ENCODE peak calls at places on chromosome 17, in seven cellular contexts. B, A, Y, V, I, T and J are unnamed samples. For H3K27me3, the result is how much of the 10 kb centered on the place peaks cover.

GRCh38 chr17:46764335-46764708 is 54.2 kb downstream of the WNT3 start:
- DNase-seq in B (no peak), A (no peak), Y (no peak), V (no peak), I (no peak), T (no peak), J (no peak)

GRCh38 chr17:39926588-39927100 is 757 bp downstream of the ORMDL3 start:
- DNase-seq in B (peak), A (peak), Y (peak), V (peak), I (peak), T (no peak), J (no peak)

GRCh38 chr17:74152591-74153455 is 50.7 kb upstream of the RPL38 start:
- DNase-seq in B (no peak), A (no peak), Y (peak), V (no peak), I (peak), T (no peak), J (peak)

GRCh38 chr17:19650826-19651225 is 2.3 kb downstream of the ALDH3A2 start:
- DNase-seq in B (no peak), A (no peak), Y (peak), V (no peak), I (no peak), T (peak), J (no peak)

GRCh38 chr17:80942360-80943345 is 49.0 kb upstream of the CHMP6 start:
- DNase-seq in B (peak), A (no peak), Y (peak), V (peak), I (peak), T (peak), J (peak)

GRCh38 chr17:18033442-18034099 is 5.4 kb downstream of the ATPAF2 start:
- DNase-seq in B (peak), A (peak), Y (peak), V (no peak), I (peak), T (peak), J (no peak)

GRCh38 chr17:1829189-1829578 is 518 bp downstream of the SMYD4 start:
- DNase-seq in B (no peak), A (peak), Y (peak), V (no peak), I (peak), T (no peak), J (no peak)

GRCh38 chr17:7407033-7407432 is 612 bp upstream of the NLGN2 start:
- DNase-seq in B (no peak), A (peak), Y (no peak), V (no peak), I (no peak), T (no peak), J (no peak)

GRCh38 chr17:5933430-5933829 is 136.7 kb upstream of the WSCD1 start:
- DNase-seq in B (no peak), A (no peak), Y (no peak), V (no peak), I (no peak), T (no peak), J (no peak)

GRCh38 chr17:4899341-4900230 is at the start of gene C17orf107:
- DNase-seq in B (peak), A (peak), Y (peak), V (peak), I (peak), T (peak), J (no peak)

GRCh38 chr17:49565948-49566491 is 9.7 kb upstream of the NXPH3 start:
- DNase-seq in B (peak), A (no peak), Y (no peak), V (peak), I (peak), T (no peak), J (peak)

GRCh38 chr17:40791808-40792436 is 7.8 kb downstream of the KRT28 start:
- DNase-seq in B (no peak), A (peak), Y (peak), V (no peak), I (peak), T (peak), J (no peak)

GRCh38 chr17:11097121-11097520 is 143.9 kb upstream of the SHISA6 start:
- DNase-seq in B (no peak), A (peak), Y (no peak), V (no peak), I (no peak), T (no peak), J (no peak)

GRCh38 chr17:32993977-32994376 is 2.3 kb downstream of the SPACA3 start:
- DNase-seq in B (no peak), A (no peak), Y (no peak), V (no peak), I (no peak), T (no peak), J (no peak)

GRCh38 chr17:69492410-69493071 is 78.0 kb downstream of the MAP2K6 start:
- DNase-seq in B (no peak), A (peak), Y (peak), V (no peak), I (peak), T (peak), J (peak)

GRCh38 chr17:17416007-17416399 is 60.8 kb upstream of the MED9 start:
- DNase-seq in B (no peak), A (peak), Y (peak), V (no peak), I (peak), T (peak), J (no peak)

GRCh38 chr17:82350182-82351030 is 8.6 kb upstream of the TEX19 start:
- DNase-seq in B (no peak), A (peak), Y (no peak), V (no peak), I (no peak), T (no peak), J (no peak)

GRCh38 chr17:57531648-57532486 is 213.2 kb downstream of the CCDC182 start:
- DNase-seq in B (no peak), A (no peak), Y (no peak), V (no peak), I (no peak), T (no peak), J (no peak)

GRCh38 chr17:82237083-82237745 is 8.4 kb downstream of the SLC16A3 start:
- DNase-seq in B (no peak), A (peak), Y (no peak), V (peak), I (no peak), T (no peak), J (no peak)

GRCh38 chr17:7347630-7348477 is 4.1 kb upstream of the KCTD11 start:
- DNase-seq in B (no peak), A (no peak), Y (peak), V (no peak), I (no peak), T (no peak), J (no peak)

GRCh38 chr17:66837883-66838665 is 3.2 kb downstream of the CACNG5 start:
- DNase-seq in B (no peak), A (no peak), Y (no peak), V (no peak), I (no peak), T (no peak), J (no peak)

GRCh38 chr17:37513711-37514110 is 24.0 kb downstream of the DUSP14 start:
- DNase-seq in B (no peak), A (no peak), Y (no peak), V (no peak), I (no peak), T (no peak), J (no peak)

GRCh38 chr17:65474658-65475057 is 86.8 kb downstream of the AXIN2 start:
- DNase-seq in B (no peak), A (no peak), Y (no peak), V (no peak), I (no peak), T (no peak), J (no peak)

GRCh38 chr17:56997313-56997712 is 19.4 kb downstream of the SCPEP1 start:
- DNase-seq in B (no peak), A (no peak), Y (no peak), V (no peak), I (no peak), T (no peak), J (no peak)

GRCh38 chr17:80872011-80872929 is 119.4 kb upstream of the CHMP6 start:
- DNase-seq in B (no peak), A (no peak), Y (no peak), V (peak), I (no peak), T (no peak), J (peak)

GRCh38 chr17:47720754-47721533 is 12.1 kb upstream of the TBX21 start:
- DNase-seq in B (no peak), A (peak), Y (peak), V (no peak), I (peak), T (no peak), J (no peak)

GRCh38 chr17:61040666-61041065 is 359.0 kb upstream of the TBX2 start:
- DNase-seq in B (no peak), A (no peak), Y (no peak), V (no peak), I (no peak), T (no peak), J (no peak)
- H3K27ac ChIP-seq in B (no peak), A (no peak), Y (no peak), V (no peak), I (no peak), T (no peak), J (no peak)

DNA sequence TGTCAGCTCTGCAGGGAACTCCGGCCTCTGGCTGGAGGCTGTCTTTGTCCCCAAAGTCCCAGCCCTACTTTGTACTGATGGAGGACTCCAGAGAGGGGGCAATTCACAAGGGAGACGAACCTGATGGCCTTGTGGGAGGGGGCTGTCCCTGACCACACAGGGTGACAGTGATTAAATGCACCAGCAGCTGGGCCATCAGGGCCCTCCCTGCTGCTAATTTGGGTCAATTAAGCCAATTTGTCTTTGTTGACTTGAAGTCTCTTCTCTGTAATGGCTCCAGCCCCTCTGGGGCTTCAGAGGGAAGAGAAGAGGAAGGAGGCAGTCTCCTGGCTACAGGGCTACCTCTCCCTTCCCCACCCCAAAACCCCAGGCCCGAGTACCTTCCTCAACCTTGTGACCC is 22.0 kb downstream of the TMEM132E start:
- DNase-seq in B (no peak), A (no peak), Y (no peak), V (no peak), I (no peak), T (no peak), J (no peak)
- H3K27me3 ChIP-seq in B (under half), A (under half), Y (under half), V (under half), I (under half), T (under half), J (under half)

DNA sequence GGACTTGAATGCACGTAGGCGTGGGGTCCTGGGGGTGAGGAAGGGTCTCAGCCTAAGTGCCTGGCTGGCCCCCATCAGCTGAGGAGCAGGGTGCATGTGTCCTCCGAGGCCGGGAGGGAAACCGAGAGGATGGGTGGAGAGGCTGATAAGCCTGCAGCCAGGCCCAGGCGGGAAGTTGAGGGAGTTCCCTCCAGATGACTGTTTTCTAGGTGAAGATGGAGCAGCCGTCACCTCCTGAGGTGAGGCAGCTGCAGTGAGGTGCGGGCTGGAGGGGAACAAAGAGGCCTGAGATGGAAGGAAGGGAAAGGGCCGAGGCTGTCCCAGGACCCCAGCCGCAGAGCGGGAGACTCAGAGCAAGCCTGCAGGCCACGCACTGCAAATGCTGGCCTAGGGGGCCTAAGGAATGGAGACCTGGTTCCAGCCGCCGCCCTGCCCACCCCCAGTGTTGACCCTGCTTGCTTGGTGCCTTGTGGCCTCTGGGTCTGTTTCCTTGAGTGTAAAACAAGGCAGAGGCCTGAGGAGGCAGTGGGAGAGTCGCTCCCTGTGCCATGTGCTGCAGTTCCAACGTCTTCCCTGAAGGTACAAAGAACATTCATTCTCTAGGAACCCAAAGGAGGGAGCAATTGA is 3.0 kb downstream of the PECAM1 start:
- DNase-seq in B (no peak), A (peak), Y (no peak), V (no peak), I (no peak), T (no peak), J (no peak)
- H3K27ac ChIP-seq in B (peak), A (no peak), Y (no peak), V (peak), I (no peak), T (no peak), J (no peak)

GRCh38 chr17:21376585-21376834 is 353 bp downstream of the KCNJ12 start:
- DNase-seq in B (no peak), A (no peak), Y (no peak), V (no peak), I (no peak), T (no peak), J (no peak)

GRCh38 chr17:21379080-21379711 is 3.0 kb downstream of the KCNJ12 start:
- DNase-seq in B (no peak), A (no peak), Y (no peak), V (no peak), I (no peak), T (no peak), J (no peak)

GRCh38 chr17:21378553-21378952 is 2.4 kb downstream of the KCNJ12 start:
- DNase-seq in B (no peak), A (peak), Y (no peak), V (no peak), I (no peak), T (no peak), J (no peak)

GRCh38 chr17:21376835-21377690 is 906 bp downstream of the KCNJ12 start:
- DNase-seq in B (no peak), A (peak), Y (peak), V (no peak), I (peak), T (peak), J (no peak)

DNA sequence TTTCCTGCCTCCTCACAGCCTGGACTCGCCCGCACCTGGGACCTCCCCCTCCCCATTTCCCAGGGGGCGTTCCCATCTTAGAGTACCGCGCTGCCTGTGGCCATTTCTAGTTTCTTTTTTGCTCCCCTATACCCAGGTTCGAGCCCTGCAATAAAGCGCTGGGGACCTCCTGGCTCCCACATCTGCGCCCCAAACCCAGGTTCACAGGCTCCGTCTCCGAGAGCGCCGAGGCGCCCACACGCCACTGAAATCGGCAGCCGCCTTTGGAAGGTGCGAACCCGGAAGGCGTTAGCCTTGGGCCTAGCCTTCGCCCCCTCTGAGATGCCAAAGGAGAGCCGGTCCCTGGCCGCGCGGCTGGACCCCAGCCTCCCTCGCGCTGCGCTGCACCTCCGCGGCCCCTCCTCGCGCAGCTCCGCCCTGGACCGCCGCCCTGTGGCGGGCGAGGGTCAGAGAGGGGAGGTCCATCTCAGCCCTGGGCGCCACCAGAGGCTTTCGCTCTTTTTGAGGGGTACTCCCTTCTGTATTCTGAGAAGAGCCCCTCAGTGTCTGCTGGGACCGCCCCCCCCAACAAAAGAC is 1.8 kb downstream of the KCNJ12 start:
- DNase-seq in B (no peak), A (peak), Y (no peak), V (no peak), I (no peak), T (no peak), J (no peak)
- H3K27me3 ChIP-seq in B (under half), A (under half), Y (under half), V (under half), I (under half), T (half or more), J (under half)

DNA sequence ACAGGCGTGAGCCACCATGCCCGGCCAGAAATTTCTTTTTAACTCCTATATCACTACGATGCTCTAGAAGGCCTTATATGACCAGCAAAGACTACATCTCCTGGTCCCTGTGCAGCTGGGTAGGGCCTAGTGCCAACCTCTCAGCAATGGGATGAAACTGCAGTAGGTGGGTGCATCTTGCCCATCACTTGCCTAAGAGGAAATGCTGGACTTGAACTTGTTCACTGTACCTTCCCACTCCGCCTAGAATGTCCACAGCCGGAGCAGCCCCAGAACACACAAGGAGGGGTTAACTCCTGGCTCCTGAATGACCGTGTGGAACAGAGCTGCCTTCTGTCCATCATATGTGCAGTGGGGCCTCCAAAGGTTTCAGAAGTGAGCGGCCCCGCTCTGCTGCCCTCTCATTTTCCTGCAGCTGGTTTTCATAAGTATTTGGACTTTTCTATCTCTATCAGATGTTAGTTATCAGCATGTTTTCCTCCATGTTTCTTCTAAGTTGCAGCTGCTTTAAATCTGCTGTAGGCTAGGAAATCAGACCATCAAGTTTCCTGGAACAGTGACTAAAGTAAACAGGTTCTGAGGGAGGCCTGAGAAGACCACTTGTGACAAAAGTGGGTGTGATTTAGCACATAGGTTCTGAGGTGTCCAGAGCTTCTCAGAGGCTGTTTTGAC is 52.5 kb downstream of the WSB1 start:
- DNase-seq in B (no peak), A (no peak), Y (no peak), V (no peak), I (no peak), T (no peak), J (no peak)
- H3K27ac ChIP-seq in B (no peak), A (peak), Y (no peak), V (no peak), I (peak), T (no peak), J (no peak)

DNA sequence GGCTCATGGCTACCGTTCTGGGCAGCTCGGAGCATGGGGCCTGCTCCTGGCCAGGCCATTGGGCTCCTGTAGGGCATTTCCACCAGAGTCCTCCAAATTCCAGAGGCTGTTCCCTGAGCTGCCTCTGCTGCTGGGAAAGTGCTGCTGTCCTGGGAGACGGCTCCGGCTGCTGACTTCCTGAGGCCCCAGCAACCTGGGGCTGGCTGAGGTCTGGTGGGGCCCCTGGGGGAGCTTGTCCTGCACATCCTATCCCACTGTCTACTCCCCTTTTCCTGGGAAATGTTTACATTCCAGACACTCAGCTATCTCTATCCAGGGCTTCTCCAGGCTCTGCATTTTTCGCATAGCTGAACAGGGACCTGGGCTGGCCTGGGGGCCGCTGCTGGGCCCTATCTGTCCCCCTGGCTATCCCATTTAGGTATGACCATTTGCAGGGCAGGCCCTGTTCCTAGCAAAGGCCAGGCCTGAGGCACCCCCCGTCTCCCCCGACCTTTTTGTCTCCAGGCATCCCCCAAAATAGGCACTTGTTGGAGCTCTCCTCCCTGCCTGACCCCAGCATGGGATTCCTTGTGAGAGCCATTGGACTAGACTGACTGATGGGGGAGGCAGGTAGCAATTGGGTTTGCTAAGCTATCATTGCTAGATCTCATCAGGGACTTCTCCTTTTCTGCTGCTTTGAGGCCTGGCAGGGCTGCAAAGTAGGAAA is 27.5 kb downstream of the LLGL2 start:
- DNase-seq in B (no peak), A (peak), Y (no peak), V (no peak), I (peak), T (peak), J (no peak)
- H3K27me3 ChIP-seq in B (under half), A (under half), Y (under half), V (under half), I (under half), T (under half), J (under half)

GRCh38 chr17:55284001-55284884 is 19.5 kb downstream of the HLF start:
- DNase-seq in B (peak), A (no peak), Y (no peak), V (no peak), I (no peak), T (no peak), J (no peak)
- H3K27ac ChIP-seq in B (peak), A (no peak), Y (no peak), V (peak), I (peak), T (no peak), J (no peak)

DNA sequence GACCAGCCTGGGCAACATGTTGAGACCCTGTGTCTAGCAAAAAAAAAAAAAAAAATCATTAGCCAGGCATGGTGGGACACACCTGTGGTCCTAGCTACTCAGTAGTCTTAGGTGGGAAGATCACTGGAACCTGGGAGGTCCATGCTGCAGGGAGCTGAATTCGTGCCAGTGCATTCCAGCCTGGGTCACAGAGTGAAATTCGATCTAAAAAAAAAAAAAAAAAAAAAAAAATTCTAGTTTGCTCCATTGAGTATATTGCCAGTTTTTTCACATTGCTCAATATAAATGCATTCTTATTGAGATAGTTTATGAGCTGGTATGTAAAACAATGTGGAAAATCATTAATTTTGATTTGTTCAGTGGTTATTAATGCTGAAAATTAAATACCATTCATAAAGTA is 52.0 kb downstream of the ABHD15 start:
- DNase-seq in B (no peak), A (no peak), Y (peak), V (no peak), I (no peak), T (peak), J (no peak)
- H3K27me3 ChIP-seq in B (under half), A (under half), Y (under half), V (under half), I (under half), T (under half), J (under half)

GRCh38 chr17:76538281-76538931 is 897 bp upstream of the CYGB start:
- DNase-seq in B (no peak), A (peak), Y (no peak), V (peak), I (peak), T (no peak), J (no peak)
- H3K27ac ChIP-seq in B (peak), A (no peak), Y (no peak), V (peak), I (no peak), T (no peak), J (no peak)